ENCODE peak calls at places on chromosomes 5 and 9, in four cellular contexts. T is HCT116, B is SK-N-SH, I is GM12878. Q is an unnamed sample.
A peak's percentile ranks its signal among the peaks of the same experiment; 100 is the strongest.

GRCh38 chr5:174503461-174504265 is 220.7 kb upstream of the MSX2 start:
- DNase-seq in T (peak; percentile 91), I (no peak), B (no peak), Q (peak; percentile 89)

GRCh38 chr9:89010526-89011089 is 19.3 kb downstream of the S1PR3 start:
- DNase-seq in T (no peak), B (no peak), I (no peak), Q (no peak)

GRCh38 chr9:88753691-88754367 is 218.9 kb downstream of the NXNL2 start:
- DNase-seq in B (peak; percentile 82), T (no peak), I (no peak), Q (no peak)

GRCh38 chr5:124111886-124112285 is 599.9 kb downstream of the CSNK1G3 start:
- DNase-seq in B (no peak), T (no peak), I (no peak), Q (no peak)

GRCh38 chr5:74017786-74018211 is 391.8 kb downstream of the ARHGEF28 start:
- DNase-seq in B (no peak), I (no peak), T (peak; percentile 73), Q (no peak)

GRCh38 chr5:177519463-177520235 is 2.9 kb upstream of the DDX41 start:
- DNase-seq in I (no peak), B (no peak), T (no peak), Q (no peak)

GRCh38 chr9:124799274-124800006 is 22.5 kb downstream of the OLFML2A start:
- DNase-seq in I (no peak), B (no peak), T (no peak), Q (no peak)

GRCh38 chr9:93064392-93065124 is 6.1 kb downstream of the SUSD3 start:
- DNase-seq in T (no peak), I (peak; percentile 94), B (no peak), Q (no peak)

GRCh38 chr5:61289669-61290363 is 42.2 kb upstream of the ZSWIM6 start:
- DNase-seq in I (no peak), T (no peak), B (no peak), Q (no peak)

GRCh38 chr5:87132696-87133095 is 135.0 kb upstream of the RASA1 start:
- DNase-seq in I (no peak), T (no peak), B (no peak), Q (no peak)

GRCh38 chr9:36867672-36868471 is 166.2 kb downstream of the PAX5 start:
- DNase-seq in B (no peak), I (no peak), T (no peak), Q (no peak)

GRCh38 chr5:171493646-171494393 is 74.4 kb downstream of the FGF18 start:
- DNase-seq in B (no peak), I (no peak), T (no peak), Q (no peak)

GRCh38 chr5:6576861-6577501 is 55.9 kb downstream of the NSUN2 start:
- DNase-seq in T (peak; percentile 44), B (peak; percentile 74), I (peak; percentile 4), Q (peak; percentile 8)

GRCh38 chr5:71891406-71891805 is 172.3 kb downstream of the CARTPT start:
- DNase-seq in B (no peak), T (no peak), I (no peak), Q (no peak)

GRCh38 chr5:180832638-180833068 is 28.4 kb downstream of the ZFP62 start:
- DNase-seq in B (no peak), I (no peak), T (no peak), Q (no peak)

GRCh38 chr5:180825768-180826525 is 23.3 kb upstream of the MGAT1 start:
- DNase-seq in I (no peak), B (no peak), T (no peak), Q (no peak)

GRCh38 chr5:180829711-180830110 is 27.1 kb upstream of the MGAT1 start:
- DNase-seq in T (no peak), I (no peak), B (no peak), Q (no peak)

GRCh38 chr5:180831139-180832080 is 28.8 kb upstream of the MGAT1 start:
- DNase-seq in T (peak; percentile 46), I (no peak), B (peak; percentile 95), Q (no peak)

GRCh38 chr5:180830253-180831138 is 27.9 kb upstream of the MGAT1 start:
- DNase-seq in B (peak; percentile 69), I (no peak), T (no peak), Q (no peak)
- TF ChIP-seq POLR2AphosphoS5 in B (no peak), I (peak; percentile 77), T (no peak), Q (no peak)

DNA sequence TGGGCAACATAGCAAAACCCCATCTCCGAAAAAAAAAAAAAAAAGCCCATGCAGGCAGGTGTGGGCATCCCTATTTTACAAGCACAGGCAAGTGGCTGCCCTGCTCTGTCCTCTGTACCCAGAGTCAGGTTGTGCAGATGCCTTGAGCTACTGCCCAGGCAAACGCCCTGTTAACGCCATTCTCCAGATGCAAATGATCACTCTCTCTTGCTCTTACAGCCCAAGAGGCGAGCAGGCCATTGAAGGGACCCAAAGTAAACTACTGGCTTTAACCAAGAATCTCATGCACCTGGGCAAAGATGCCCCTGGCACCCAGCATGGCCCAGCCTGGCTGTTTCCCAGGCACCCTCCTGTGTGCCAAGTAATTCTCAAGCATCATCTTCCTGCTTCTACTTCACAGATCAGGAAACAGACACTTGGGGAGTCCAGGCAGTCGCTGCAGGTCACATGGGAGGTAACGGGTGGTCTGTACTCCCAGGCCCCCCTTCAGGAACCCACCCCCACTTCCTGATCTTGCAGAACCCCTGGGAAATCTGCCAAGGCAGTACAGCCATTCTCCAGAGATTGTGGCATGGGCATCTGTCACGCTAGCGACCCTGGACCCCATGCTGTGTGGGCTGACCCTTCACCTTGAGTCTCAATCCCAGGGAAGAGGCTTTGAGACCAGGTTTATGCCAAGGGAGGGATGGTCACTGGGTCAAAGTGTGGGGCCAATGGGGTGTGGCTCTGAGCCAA is 14.2 kb downstream of the EEIG1 start:
- DNase-seq in T (no peak), I (no peak), B (peak; percentile 57), Q (no peak)
- H3K9ac ChIP-seq in T (peak overlapping the region; percentile 49), I (no peak overlapping the region), B (no peak overlapping the region), Q (no peak overlapping the region)

DNA sequence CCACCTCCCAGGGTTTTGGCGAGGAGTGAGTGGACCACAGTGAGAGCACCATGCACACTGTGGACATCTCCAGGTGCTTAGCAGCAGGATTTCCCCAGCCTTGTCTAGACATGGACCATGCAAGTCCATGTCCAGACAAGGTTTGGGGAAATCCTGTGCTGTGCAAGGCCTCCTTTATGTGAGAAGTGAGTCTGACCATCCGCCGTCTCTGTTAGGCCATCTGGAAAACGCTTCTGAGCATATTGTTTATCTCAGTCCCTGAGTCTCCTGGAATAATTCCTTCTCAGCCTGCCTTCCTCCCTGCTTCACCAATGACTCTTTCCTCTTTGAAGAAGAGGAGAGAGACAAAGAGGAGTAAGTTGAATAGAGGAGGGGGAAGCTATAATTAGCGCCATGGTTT is 26.1 kb upstream of the TNFAIP8 start:
- DNase-seq in T (no peak), I (no peak), B (no peak), Q (no peak)
- TF ChIP-seq POLR2AphosphoS5 in T (no peak), I (no peak), B (no peak), Q (no peak)

DNA sequence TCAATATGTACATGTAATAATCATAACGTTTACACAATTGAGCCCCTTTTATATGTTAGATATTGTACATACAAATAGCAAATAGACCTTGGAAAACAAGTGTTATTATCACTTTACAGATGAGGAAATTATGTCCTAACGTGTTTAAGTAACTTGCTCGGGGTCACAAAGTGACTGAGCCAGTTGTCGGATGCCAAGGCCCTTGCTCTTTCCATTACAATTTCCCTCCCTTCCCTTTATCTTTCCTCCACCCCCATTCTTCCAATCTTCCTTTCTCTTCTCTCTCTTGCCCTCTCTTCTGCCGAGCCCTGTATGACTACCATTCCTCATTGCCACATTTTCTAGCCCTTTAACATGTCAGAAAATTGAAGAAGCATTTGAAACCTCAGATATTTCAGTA is 34.4 kb upstream of the RAD23B start:
- DNase-seq in B (no peak), T (no peak), I (no peak), Q (no peak)
- H3K9ac ChIP-seq in B (no peak overlapping the region), T (peak overlapping the region; percentile 47), I (no peak overlapping the region), Q (no peak overlapping the region)

DNA sequence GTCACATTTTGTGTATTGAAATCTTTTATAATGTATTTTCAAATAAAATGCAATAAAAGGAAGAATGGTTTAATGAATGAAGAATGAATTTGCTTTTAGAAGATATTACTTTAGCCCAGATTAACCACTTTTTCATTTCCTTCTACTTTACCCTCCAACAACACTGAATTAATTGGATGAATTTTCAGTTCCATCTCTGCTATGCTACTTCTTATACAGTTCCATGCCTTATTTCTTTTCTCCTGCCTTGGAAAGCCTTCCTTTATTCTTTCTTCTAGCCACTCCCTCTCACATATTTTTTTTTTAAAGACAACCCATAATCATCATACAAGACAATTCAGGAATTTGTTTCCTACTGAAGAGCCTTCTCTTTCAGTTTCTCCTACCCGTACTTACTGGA is 296.6 kb upstream of the TNC start:
- DNase-seq in B (no peak), T (no peak), I (no peak), Q (peak; percentile 75)
- TF ChIP-seq POLR2AphosphoS5 in B (no peak), T (no peak), I (no peak), Q (no peak)

GRCh38 chr9:99594056-99594780 is 227.5 kb upstream of the NR4A3 start:
- DNase-seq in T (no peak), B (no peak), I (no peak), Q (no peak)
- H3K9ac ChIP-seq in T (no peak overlapping the region), B (no peak overlapping the region), I (no peak overlapping the region), Q (no peak overlapping the region)